ENCODE peak calls at places on chromosomes 2 and 18, in four cellular contexts. Y is K562, P is colonic mucosa, B is neural progenitor cell. H is an unnamed sample.

GRCh38 chr2:17249249-17249648 is 269.0 kb downstream of the RAD51AP2 start:
- DNase-seq in Y (no peak), P (no peak), B (no peak), H (no peak)

GRCh38 chr2:54805255-54805654 is 81.8 kb downstream of the EML6 start:
- DNase-seq in Y (no peak), P (no peak), B (no peak), H (no peak)

GRCh38 chr2:226694142-226694541 is 105.5 kb downstream of the IRS1 start:
- DNase-seq in Y (no peak), P (no peak), B (no peak), H (no peak)

GRCh38 chr2:79971807-79972206 is 332.7 kb downstream of the LRRTM1 start:
- DNase-seq in Y (no peak), P (no peak), B (no peak), H (no peak)

GRCh38 chr2:160042054-160042453 is 20.4 kb downstream of the PLA2R1 start:
- DNase-seq in Y (no peak), P (no peak), B (no peak), H (no peak)

GRCh38 chr2:122734756-122735155 is 979.3 kb downstream of the TSN start:
- DNase-seq in Y (no peak), P (no peak), B (no peak), H (no peak)

GRCh38 chr2:57490746-57491145 is 555.9 kb upstream of the VRK2 start:
- DNase-seq in Y (no peak), P (no peak), B (no peak), H (no peak)

GRCh38 chr18:10101729-10102128 is 187.9 kb downstream of the VAPA start:
- DNase-seq in Y (no peak), P (no peak), B (no peak), H (no peak)

GRCh38 chr18:58056847-58057246 is 12.8 kb downstream of the NEDD4L start:
- DNase-seq in Y (no peak), P (no peak), B (no peak), H (no peak)

GRCh38 chr2:165745916-165746315 is 48.1 kb downstream of the GALNT3 start:
- DNase-seq in Y (no peak), P (no peak), B (no peak), H (peak; percentile 20)

GRCh38 chr2:72778410-72778809 is 47.4 kb downstream of the EXOC6B start:
- DNase-seq in Y (no peak), P (no peak), B (no peak), H (peak; percentile 71)

GRCh38 chr2:226077031-226077430 is 677.5 kb downstream of the NYAP2 start:
- DNase-seq in Y (no peak), P (no peak), B (no peak), H (no peak)

GRCh38 chr2:65265090-65266045 is 37.7 kb downstream of the ACTR2 start:
- DNase-seq in Y (peak; percentile 83), P (peak; percentile 55), B (peak; percentile 66), H (peak; percentile 71)

GRCh38 chr2:201021914-201022313 is 49.6 kb downstream of the HYCC2 start:
- DNase-seq in Y (peak; percentile 5), P (no peak), B (no peak), H (no peak)

GRCh38 chr18:11518788-11519685 is 90.4 kb upstream of the SLC35G4 start:
- DNase-seq in Y (peak; percentile 73), P (peak; percentile 27), B (peak; percentile 86), H (peak; percentile 78)

GRCh38 chr2:37156071-37156856 is 516 bp downstream of the EIF2AK2 start:
- DNase-seq in Y (peak; percentile 52), P (peak; percentile 55), B (peak; percentile 7), H (peak; percentile 67)

GRCh38 chr2:181774601-181775179 is 94.4 kb upstream of the NEUROD1 start:
- DNase-seq in Y (no peak), P (no peak), B (no peak), H (no peak)

GRCh38 chr2:69770193-69770702 is 28.3 kb downstream of the ANXA4 start:
- DNase-seq in Y (peak; percentile 72), P (peak; percentile 70), B (no peak), H (no peak)

GRCh38 chr2:74566423-74567085 is 12.0 kb downstream of the DOK1 start:
- DNase-seq in Y (no peak), P (no peak), B (no peak), H (no peak)

GRCh38 chr2:80102026-80102425 is 202.5 kb downstream of the LRRTM1 start:
- DNase-seq in Y (no peak), P (no peak), B (no peak), H (no peak)

GRCh38 chr2:169464508-169465386 is 14.5 kb upstream of the BBS5 start:
- DNase-seq in Y (no peak), P (no peak), B (no peak), H (no peak)

GRCh38 chr2:100882645-100883613 is 63.0 kb downstream of the NPAS2 start:
- DNase-seq in Y (no peak), P (peak; percentile 42), B (no peak), H (no peak)

GRCh38 chr2:157107877-157108276 is 149.6 kb upstream of the GALNT5 start:
- DNase-seq in Y (no peak), P (peak; percentile 62), B (no peak), H (no peak)

DNA sequence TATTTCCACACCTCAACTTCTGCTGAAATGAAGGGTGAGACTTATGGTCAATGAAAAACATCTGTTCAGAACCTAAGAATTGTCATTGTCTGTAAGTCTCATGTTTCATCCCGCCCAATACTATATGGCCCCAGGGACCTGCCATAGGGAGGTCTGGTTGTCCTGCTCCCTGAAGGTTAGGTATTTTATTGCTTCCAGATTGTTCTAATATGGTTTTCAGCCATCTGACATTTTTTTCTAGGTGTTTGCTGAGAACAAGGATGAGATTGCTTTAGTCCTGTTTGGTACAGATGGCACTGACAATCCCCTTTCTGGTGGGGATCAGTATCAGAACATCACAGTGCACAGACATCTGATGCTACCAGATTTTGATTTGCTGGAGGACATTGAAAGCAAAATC is 7.3 kb downstream of the XRCC5 start:
- DNase-seq in Y (no peak), P (no peak), B (no peak), H (no peak)
- H3K4me1 ChIP-seq in Y (peaks cover 5% of the 10 kb centered on the region), P (no peaks in the 10 kb centered on the region), B (peaks cover 80% of the 10 kb centered on the region), H (peaks cover 11% of the 10 kb centered on the region)

DNA sequence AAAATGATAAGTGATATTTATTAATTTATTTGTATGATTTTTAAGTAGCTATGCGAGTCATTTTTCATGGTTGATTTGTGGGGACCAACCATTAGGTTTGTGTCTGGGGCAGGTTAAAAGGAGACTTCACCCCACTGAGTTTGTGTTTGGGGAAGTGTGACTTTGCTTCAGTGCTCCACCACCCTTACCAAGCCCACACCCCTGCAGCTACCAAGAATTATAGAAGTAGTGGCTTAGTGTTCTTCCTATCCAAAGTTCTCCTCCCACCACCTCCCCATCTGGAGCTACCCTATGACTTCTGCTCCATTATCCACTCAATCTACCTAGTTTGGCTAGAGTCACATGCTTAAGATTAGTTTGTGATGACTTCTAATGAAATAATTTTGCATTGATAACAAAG is 182.1 kb upstream of the ZEB2 start:
- DNase-seq in Y (no peak), P (no peak), B (no peak), H (no peak)
- H3K4me1 ChIP-seq in Y (peaks cover 25% of the 10 kb centered on the region), P (no peaks in the 10 kb centered on the region), B (no peaks in the 10 kb centered on the region), H (no peaks in the 10 kb centered on the region)

GRCh38 chr2:62467100-62467474 is 38.9 kb downstream of the TMEM17 start:
- DNase-seq in Y (no peak), P (no peak), B (no peak), H (no peak)
- H3K4me1 ChIP-seq in Y (no peaks in the 10 kb centered on the region), P (no peaks in the 10 kb centered on the region), B (peaks cover 40% of the 10 kb centered on the region), H (peaks cover 4% of the 10 kb centered on the region)

DNA sequence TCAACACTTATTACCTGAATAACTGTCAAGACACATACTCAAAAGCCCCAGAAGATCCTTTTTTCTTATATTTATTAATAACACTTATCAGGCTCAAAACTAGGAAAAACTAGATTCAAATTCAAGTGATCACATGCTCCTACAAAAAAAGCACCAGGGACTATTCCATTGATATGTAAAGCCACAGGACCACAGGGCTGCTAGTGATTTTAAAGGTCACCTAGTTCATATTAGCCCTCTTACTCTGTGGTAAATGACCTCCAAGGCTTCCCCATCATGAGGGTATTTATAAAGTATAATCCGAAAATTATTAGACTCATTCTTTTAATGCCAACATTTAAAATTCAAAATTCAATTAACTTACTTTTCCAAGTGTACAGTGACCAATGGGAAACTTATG is 52.5 kb downstream of the LRPPRC start:
- DNase-seq in Y (no peak), P (no peak), B (no peak), H (no peak)
- H3K4me1 ChIP-seq in Y (no peaks in the 10 kb centered on the region), P (no peaks in the 10 kb centered on the region), B (no peaks in the 10 kb centered on the region), H (no peaks in the 10 kb centered on the region)

GRCh38 chr2:44942304-44943030 is 965 bp downstream of the SIX3 start:
- DNase-seq in Y (no peak), P (no peak), B (peak; percentile 55), H (no peak)

GRCh38 chr2:44940612-44941464 is 664 bp upstream of the SIX3 start:
- DNase-seq in Y (no peak), P (no peak), B (peak; percentile 72), H (no peak)

GRCh38 chr2:44943031-44943692 is 1.7 kb downstream of the SIX3 start:
- DNase-seq in Y (no peak), P (no peak), B (no peak), H (no peak)

GRCh38 chr2:44940053-44940494 is 1.4 kb upstream of the SIX3 start:
- DNase-seq in Y (no peak), P (no peak), B (peak; percentile 65), H (no peak)

GRCh38 chr2:44941551-44942234 is at the start of gene SIX3:
- DNase-seq in Y (no peak), P (no peak), B (peak; percentile 95), H (no peak)
- H3K4me1 ChIP-seq in Y (no peaks in the 10 kb centered on the region), P (peaks cover 4% of the 10 kb centered on the region), B (peaks cover 48% of the 10 kb centered on the region), H (peaks cover 3% of the 10 kb centered on the region)

DNA sequence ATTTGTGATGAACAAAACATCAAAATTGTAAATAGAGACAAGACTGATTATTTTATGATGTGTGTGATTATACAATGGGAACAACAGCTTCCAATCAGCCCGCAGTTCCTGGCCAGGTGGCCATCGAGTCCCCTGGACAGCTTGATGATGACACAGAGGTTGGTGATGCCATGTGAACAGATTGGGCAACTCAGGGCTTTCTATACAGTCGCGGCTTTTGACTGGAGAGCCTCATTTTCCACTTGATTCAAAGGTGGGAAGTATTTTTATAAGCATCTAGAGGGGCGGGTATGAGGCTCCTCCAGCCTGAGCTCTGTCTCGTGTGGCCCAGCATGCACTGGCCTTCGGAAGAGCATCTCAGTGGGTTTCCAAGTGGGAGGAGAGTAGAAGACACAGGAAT is 14.9 kb upstream of the HPCAL1 start:
- DNase-seq in Y (no peak), P (no peak), B (no peak), H (no peak)
- H3K4me1 ChIP-seq in Y (peaks cover 28% of the 10 kb centered on the region), P (no peaks in the 10 kb centered on the region), B (peaks cover 13% of the 10 kb centered on the region), H (peaks cover 5% of the 10 kb centered on the region)

DNA sequence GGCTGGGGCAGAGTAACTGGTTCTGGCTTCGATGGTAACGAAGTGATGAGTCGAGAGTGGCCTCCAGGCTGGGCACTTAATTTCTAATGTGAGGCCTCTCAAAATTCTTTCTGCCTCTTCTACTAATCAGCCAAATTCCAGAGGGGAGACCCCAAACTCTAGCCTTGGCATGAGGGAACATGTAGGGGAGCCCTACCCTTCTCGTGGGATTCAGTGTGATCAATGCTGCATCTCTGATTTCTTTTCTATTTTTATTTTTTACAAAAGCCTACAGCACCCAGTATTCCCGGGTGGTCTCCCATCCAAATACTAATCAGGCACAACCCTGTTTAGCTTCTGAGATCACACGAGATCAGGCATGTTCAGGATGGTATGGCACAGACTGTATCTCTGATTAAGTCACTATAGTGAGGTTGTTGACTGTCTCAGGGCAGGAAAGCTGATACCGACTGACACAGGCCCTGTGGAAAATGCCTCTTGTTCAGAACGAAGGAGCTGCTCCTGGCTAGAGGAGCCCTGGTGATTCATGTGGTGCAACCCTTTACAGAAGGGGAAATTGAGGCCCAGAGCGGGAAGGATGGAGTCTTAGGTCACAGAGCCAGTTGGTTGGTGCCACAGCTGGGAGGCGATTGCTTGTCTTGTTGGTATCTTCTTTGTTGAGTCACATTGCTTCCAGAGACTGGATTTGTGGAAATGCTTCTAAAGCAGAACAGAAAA is 126.3 kb upstream of the HS6ST1 start:
- DNase-seq in Y (no peak), P (peak; percentile 14), B (no peak), H (no peak)
- H3K4me1 ChIP-seq in Y (peaks cover 28% of the 10 kb centered on the region), P (peaks cover 4% of the 10 kb centered on the region), B (peaks cover 8% of the 10 kb centered on the region), H (peaks cover 9% of the 10 kb centered on the region)

H was measured in cardiac muscle cell.